ENCODE peak calls at places on chromosomes 4 and X, in eight cellular contexts. One of them, this sample, is unnamed.
A peak's percentile ranks its signal among the peaks of the same experiment; 100 is the strongest.

GRCh38 chrX:114800719-114801118 is 216.7 kb downstream of the IL13RA2 start:
- DNase-seq in NCI-H345: no peak
- DNase-seq in stimulated activated CD4-positive, alpha-beta T cell treated with anti-CD3 and anti-CD28 coated beads, Interleukin-1b, Interleukin-23, amount 100 ng/mL, for 24 hours: no peak
- DNase-seq in SK-N-SH: no peak
- DNase-seq in H54: no peak
- DNase-seq in SK-N-MC: peak; percentile 10
- DNase-seq in KG1: no peak
- DNase-seq in Jurkat, Clone E6-1: no peak
- DNase-seq in this sample: no peak

GRCh38 chr4:175048111-175048784 is 130.1 kb downstream of the ADAM29 start:
- DNase-seq in NCI-H345: no peak
- DNase-seq in stimulated activated CD4-positive, alpha-beta T cell treated with anti-CD3 and anti-CD28 coated beads, Interleukin-1b, Interleukin-23, amount 100 ng/mL, for 24 hours: no peak
- DNase-seq in SK-N-SH: no peak
- DNase-seq in H54: no peak
- DNase-seq in SK-N-MC: no peak
- DNase-seq in KG1: no peak
- DNase-seq in Jurkat, Clone E6-1: peak; percentile 1
- DNase-seq in this sample: no peak

GRCh38 chrX:3286196-3286920 is 60.1 kb downstream of the MXRA5 start:
- DNase-seq in NCI-H345: no peak
- DNase-seq in stimulated activated CD4-positive, alpha-beta T cell treated with anti-CD3 and anti-CD28 coated beads, Interleukin-1b, Interleukin-23, amount 100 ng/mL, for 24 hours: no peak
- DNase-seq in SK-N-SH: no peak
- DNase-seq in H54: no peak
- DNase-seq in SK-N-MC: no peak
- DNase-seq in KG1: no peak
- DNase-seq in Jurkat, Clone E6-1: no peak
- DNase-seq in this sample: no peak

GRCh38 chrX:22538581-22538980 is 265.9 kb downstream of the CBLL2 start:
- DNase-seq in NCI-H345: no peak
- DNase-seq in stimulated activated CD4-positive, alpha-beta T cell treated with anti-CD3 and anti-CD28 coated beads, Interleukin-1b, Interleukin-23, amount 100 ng/mL, for 24 hours: no peak
- DNase-seq in SK-N-SH: no peak
- DNase-seq in H54: no peak
- DNase-seq in SK-N-MC: no peak
- DNase-seq in KG1: no peak
- DNase-seq in Jurkat, Clone E6-1: no peak
- DNase-seq in this sample: no peak

GRCh38 chrX:64975491-64975890 is 759 bp downstream of the ZC4H2 start:
- DNase-seq in NCI-H345: no peak
- DNase-seq in stimulated activated CD4-positive, alpha-beta T cell treated with anti-CD3 and anti-CD28 coated beads, Interleukin-1b, Interleukin-23, amount 100 ng/mL, for 24 hours: no peak
- DNase-seq in SK-N-SH: peak; percentile 46
- DNase-seq in H54: no peak
- DNase-seq in SK-N-MC: no peak
- DNase-seq in KG1: no peak
- DNase-seq in Jurkat, Clone E6-1: no peak
- DNase-seq in this sample: no peak

GRCh38 chr4:80127870-80128419 is 54.9 kb upstream of the ANTXR2 start:
- DNase-seq in NCI-H345: no peak
- DNase-seq in stimulated activated CD4-positive, alpha-beta T cell treated with anti-CD3 and anti-CD28 coated beads, Interleukin-1b, Interleukin-23, amount 100 ng/mL, for 24 hours: no peak
- DNase-seq in SK-N-SH: no peak
- DNase-seq in H54: no peak
- DNase-seq in SK-N-MC: no peak
- DNase-seq in KG1: no peak
- DNase-seq in Jurkat, Clone E6-1: no peak
- DNase-seq in this sample: no peak

GRCh38 chrX:73447311-73447794 is 500 bp downstream of the CDX4 start:
- DNase-seq in NCI-H345: no peak
- DNase-seq in stimulated activated CD4-positive, alpha-beta T cell treated with anti-CD3 and anti-CD28 coated beads, Interleukin-1b, Interleukin-23, amount 100 ng/mL, for 24 hours: no peak
- DNase-seq in SK-N-SH: no peak
- DNase-seq in H54: no peak
- DNase-seq in SK-N-MC: no peak
- DNase-seq in KG1: no peak
- DNase-seq in Jurkat, Clone E6-1: no peak
- DNase-seq in this sample: no peak

GRCh38 chrX:132740316-132741123 is 217.9 kb downstream of the HS6ST2 start:
- DNase-seq in NCI-H345: no peak
- DNase-seq in stimulated activated CD4-positive, alpha-beta T cell treated with anti-CD3 and anti-CD28 coated beads, Interleukin-1b, Interleukin-23, amount 100 ng/mL, for 24 hours: no peak
- DNase-seq in SK-N-SH: peak; percentile 25
- DNase-seq in H54: no peak
- DNase-seq in SK-N-MC: no peak
- DNase-seq in KG1: no peak
- DNase-seq in Jurkat, Clone E6-1: no peak
- DNase-seq in this sample: no peak

GRCh38 chrX:96692911-96693310 is 8.3 kb downstream of the DIAPH2 start:
- DNase-seq in NCI-H345: no peak
- DNase-seq in stimulated activated CD4-positive, alpha-beta T cell treated with anti-CD3 and anti-CD28 coated beads, Interleukin-1b, Interleukin-23, amount 100 ng/mL, for 24 hours: no peak
- DNase-seq in SK-N-SH: no peak
- DNase-seq in H54: no peak
- DNase-seq in SK-N-MC: no peak
- DNase-seq in KG1: no peak
- DNase-seq in Jurkat, Clone E6-1: no peak
- DNase-seq in this sample: no peak

GRCh38 chrX:10156199-10157031 is at the start of gene CLCN4:
- DNase-seq in NCI-H345: peak; percentile 66
- DNase-seq in stimulated activated CD4-positive, alpha-beta T cell treated with anti-CD3 and anti-CD28 coated beads, Interleukin-1b, Interleukin-23, amount 100 ng/mL, for 24 hours: no peak
- DNase-seq in SK-N-SH: peak; percentile 41
- DNase-seq in H54: peak; percentile 45
- DNase-seq in SK-N-MC: no peak
- DNase-seq in KG1: no peak
- DNase-seq in Jurkat, Clone E6-1: no peak
- DNase-seq in this sample: peak; percentile 6

GRCh38 chrX:139691493-139691842 is 16.5 kb downstream of the MCF2 start:
- DNase-seq in NCI-H345: no peak
- DNase-seq in stimulated activated CD4-positive, alpha-beta T cell treated with anti-CD3 and anti-CD28 coated beads, Interleukin-1b, Interleukin-23, amount 100 ng/mL, for 24 hours: no peak
- DNase-seq in SK-N-SH: peak; percentile 28
- DNase-seq in H54: no peak
- DNase-seq in SK-N-MC: no peak
- DNase-seq in KG1: no peak
- DNase-seq in Jurkat, Clone E6-1: no peak
- DNase-seq in this sample: no peak